ENCODE peak calls at places on chromosomes 2 and 18, in eight cellular contexts. One of them, this sample, is unnamed. For H3K4me1, the result is how much of the 10 kb centered on the place peaks cover.

GRCh38 chr2:38889575-38889974 is at the start of gene ARHGEF33:
- ATAC-seq in body of pancreas: no peak
- ATAC-seq in gastrocnemius medialis: no peak
- ATAC-seq in HCT116: no peak
- ATAC-seq in HepG2: no peak
- ATAC-seq in upper lobe of left lung: no peak
- ATAC-seq in heart left ventricle: no peak
- ATAC-seq in right lobe of liver: no peak
- ATAC-seq in this sample: no peak

GRCh38 chr2:230721712-230722111 is 9.1 kb downstream of the CAB39 start:
- ATAC-seq in gastrocnemius medialis: no peak
- ATAC-seq in heart left ventricle: no peak
- ATAC-seq in HepG2: no peak
- ATAC-seq in upper lobe of left lung: no peak
- ATAC-seq in body of pancreas: no peak
- ATAC-seq in HCT116: no peak
- ATAC-seq in right lobe of liver: no peak
- ATAC-seq in this sample: no peak

GRCh38 chr2:24814498-24814897 is 21.3 kb downstream of the CENPO start:
- ATAC-seq in HCT116: no peak
- ATAC-seq in heart left ventricle: no peak
- ATAC-seq in body of pancreas: no peak
- ATAC-seq in HepG2: no peak
- ATAC-seq in upper lobe of left lung: no peak
- ATAC-seq in right lobe of liver: no peak
- ATAC-seq in gastrocnemius medialis: no peak
- ATAC-seq in this sample: no peak

GRCh38 chr2:207974214-207974600 is 51.1 kb downstream of the PLEKHM3 start:
- ATAC-seq in right lobe of liver: peak
- ATAC-seq in HepG2: no peak
- ATAC-seq in upper lobe of left lung: peak
- ATAC-seq in heart left ventricle: no peak
- ATAC-seq in gastrocnemius medialis: no peak
- ATAC-seq in body of pancreas: no peak
- ATAC-seq in HCT116: no peak
- ATAC-seq in this sample: no peak

GRCh38 chr2:45814528-45814927 is 163.1 kb downstream of the PRKCE start:
- ATAC-seq in gastrocnemius medialis: peak
- ATAC-seq in HepG2: no peak
- ATAC-seq in heart left ventricle: peak
- ATAC-seq in HCT116: no peak
- ATAC-seq in right lobe of liver: no peak
- ATAC-seq in upper lobe of left lung: peak
- ATAC-seq in body of pancreas: no peak
- ATAC-seq in this sample: peak

GRCh38 chr2:223943135-223943534 is 2.0 kb downstream of the WDFY1 start:
- ATAC-seq in HepG2: no peak
- ATAC-seq in HCT116: no peak
- ATAC-seq in upper lobe of left lung: no peak
- ATAC-seq in right lobe of liver: no peak
- ATAC-seq in heart left ventricle: no peak
- ATAC-seq in body of pancreas: no peak
- ATAC-seq in gastrocnemius medialis: no peak
- ATAC-seq in this sample: no peak

GRCh38 chr2:112831956-112832567 is 4.5 kb downstream of the IL1B start:
- ATAC-seq in right lobe of liver: no peak
- ATAC-seq in heart left ventricle: no peak
- ATAC-seq in gastrocnemius medialis: no peak
- ATAC-seq in HCT116: no peak
- ATAC-seq in HepG2: no peak
- ATAC-seq in body of pancreas: no peak
- ATAC-seq in upper lobe of left lung: no peak
- ATAC-seq in this sample: no peak

GRCh38 chr2:100416397-100416938 is 1.0 kb downstream of the CHST10 start:
- ATAC-seq in gastrocnemius medialis: no peak
- ATAC-seq in heart left ventricle: peak
- ATAC-seq in upper lobe of left lung: no peak
- ATAC-seq in right lobe of liver: no peak
- ATAC-seq in HCT116: no peak
- ATAC-seq in HepG2: no peak
- ATAC-seq in body of pancreas: no peak
- ATAC-seq in this sample: no peak

GRCh38 chr2:30765876-30766470 is 41.3 kb downstream of the CAPN13 start:
- ATAC-seq in gastrocnemius medialis: no peak
- ATAC-seq in upper lobe of left lung: no peak
- ATAC-seq in HCT116: no peak
- ATAC-seq in HepG2: no peak
- ATAC-seq in body of pancreas: no peak
- ATAC-seq in heart left ventricle: no peak
- ATAC-seq in right lobe of liver: no peak
- ATAC-seq in this sample: no peak

GRCh38 chr2:129813404-129813803 is 166.1 kb upstream of the RAB6C start:
- ATAC-seq in gastrocnemius medialis: no peak
- ATAC-seq in heart left ventricle: no peak
- ATAC-seq in upper lobe of left lung: no peak
- ATAC-seq in HCT116: peak
- ATAC-seq in HepG2: peak
- ATAC-seq in body of pancreas: no peak
- ATAC-seq in right lobe of liver: no peak
- ATAC-seq in this sample: no peak

GRCh38 chr2:216474925-216475670 is 23.5 kb upstream of the RPL37A start:
- ATAC-seq in HepG2: no peak
- ATAC-seq in body of pancreas: no peak
- ATAC-seq in upper lobe of left lung: peak
- ATAC-seq in heart left ventricle: no peak
- ATAC-seq in right lobe of liver: peak
- ATAC-seq in HCT116: no peak
- ATAC-seq in gastrocnemius medialis: no peak
- ATAC-seq in this sample: no peak

GRCh38 chr18:36544036-36544725 is 246.7 kb downstream of the FHOD3 start:
- ATAC-seq in gastrocnemius medialis: peak
- ATAC-seq in HepG2: no peak
- ATAC-seq in right lobe of liver: no peak
- ATAC-seq in heart left ventricle: peak
- ATAC-seq in upper lobe of left lung: peak
- ATAC-seq in body of pancreas: peak
- ATAC-seq in HCT116: no peak
- ATAC-seq in this sample: peak

GRCh38 chr2:105750735-105751134 is 6.0 kb downstream of the NCK2 start:
- ATAC-seq in body of pancreas: no peak
- ATAC-seq in HCT116: no peak
- ATAC-seq in heart left ventricle: no peak
- ATAC-seq in gastrocnemius medialis: no peak
- ATAC-seq in upper lobe of left lung: no peak
- ATAC-seq in right lobe of liver: no peak
- ATAC-seq in HepG2: no peak
- ATAC-seq in this sample: no peak

GRCh38 chr18:38301621-38302020 is 736.0 kb upstream of the CELF4 start:
- ATAC-seq in heart left ventricle: no peak
- ATAC-seq in gastrocnemius medialis: no peak
- ATAC-seq in right lobe of liver: no peak
- ATAC-seq in HCT116: no peak
- ATAC-seq in HepG2: no peak
- ATAC-seq in body of pancreas: no peak
- ATAC-seq in upper lobe of left lung: no peak
- ATAC-seq in this sample: no peak

GRCh38 chr2:201260302-201260800 is at the start of gene CASP8:
- ATAC-seq in body of pancreas: no peak
- ATAC-seq in HCT116: no peak
- ATAC-seq in gastrocnemius medialis: no peak
- ATAC-seq in HepG2: peak
- ATAC-seq in heart left ventricle: no peak
- ATAC-seq in right lobe of liver: peak
- ATAC-seq in upper lobe of left lung: peak
- ATAC-seq in this sample: peak

GRCh38 chr2:28359222-28360065 is 33.2 kb upstream of the FOSL2 start:
- ATAC-seq in right lobe of liver: peak
- ATAC-seq in heart left ventricle: no peak
- ATAC-seq in body of pancreas: no peak
- ATAC-seq in upper lobe of left lung: peak
- ATAC-seq in HepG2: peak
- ATAC-seq in gastrocnemius medialis: no peak
- ATAC-seq in HCT116: peak
- ATAC-seq in this sample: no peak

GRCh38 chr2:7785700-7786099 is 868.5 kb downstream of the RNF144A start:
- ATAC-seq in heart left ventricle: no peak
- ATAC-seq in gastrocnemius medialis: no peak
- ATAC-seq in body of pancreas: no peak
- ATAC-seq in HepG2: no peak
- ATAC-seq in right lobe of liver: no peak
- ATAC-seq in HCT116: no peak
- ATAC-seq in upper lobe of left lung: no peak
- ATAC-seq in this sample: no peak

GRCh38 chr18:8996771-8997432 is 105.6 kb upstream of the NDUFV2 start:
- ATAC-seq in body of pancreas: peak
- ATAC-seq in upper lobe of left lung: peak
- ATAC-seq in HCT116: peak
- ATAC-seq in heart left ventricle: no peak
- ATAC-seq in HepG2: no peak
- ATAC-seq in gastrocnemius medialis: no peak
- ATAC-seq in right lobe of liver: no peak
- ATAC-seq in this sample: no peak

GRCh38 chr18:7755753-7756475 is 188.8 kb downstream of the PTPRM start:
- ATAC-seq in body of pancreas: peak
- ATAC-seq in HCT116: no peak
- ATAC-seq in gastrocnemius medialis: peak
- ATAC-seq in upper lobe of left lung: peak
- ATAC-seq in heart left ventricle: peak
- ATAC-seq in HepG2: peak
- ATAC-seq in right lobe of liver: peak
- ATAC-seq in this sample: peak

GRCh38 chr2:169107645-169108044 is 38.3 kb downstream of the DHRS9 start:
- ATAC-seq in gastrocnemius medialis: no peak
- ATAC-seq in body of pancreas: no peak
- ATAC-seq in upper lobe of left lung: no peak
- ATAC-seq in HepG2: no peak
- ATAC-seq in heart left ventricle: no peak
- ATAC-seq in HCT116: no peak
- ATAC-seq in right lobe of liver: peak
- ATAC-seq in this sample: no peak

GRCh38 chr2:229226372-229226771 is 44.7 kb downstream of the PID1 start:
- ATAC-seq in right lobe of liver: no peak
- ATAC-seq in heart left ventricle: peak
- ATAC-seq in upper lobe of left lung: peak
- ATAC-seq in HCT116: no peak
- ATAC-seq in body of pancreas: no peak
- ATAC-seq in HepG2: no peak
- ATAC-seq in gastrocnemius medialis: peak
- ATAC-seq in this sample: peak
- TF ChIP-seq POLR2A in right lobe of liver: no peak
- TF ChIP-seq POLR2A in heart left ventricle: no peak
- TF ChIP-seq POLR2A in upper lobe of left lung: no peak
- TF ChIP-seq POLR2A in HCT116: no peak
- TF ChIP-seq POLR2A in body of pancreas: no peak
- TF ChIP-seq POLR2A in HepG2: no peak
- TF ChIP-seq POLR2A in gastrocnemius medialis: no peak
- TF ChIP-seq POLR2A in this sample: no peak

GRCh38 chr2:159169187-159169586 is 117.3 kb downstream of the WDSUB1 start:
- ATAC-seq in upper lobe of left lung: no peak
- ATAC-seq in HCT116: no peak
- ATAC-seq in gastrocnemius medialis: no peak
- ATAC-seq in body of pancreas: no peak
- ATAC-seq in HepG2: no peak
- ATAC-seq in right lobe of liver: no peak
- ATAC-seq in heart left ventricle: no peak
- ATAC-seq in this sample: no peak

GRCh38 chr2:159164457-159164894 is 122.0 kb downstream of the WDSUB1 start:
- ATAC-seq in HCT116: no peak
- ATAC-seq in right lobe of liver: peak
- ATAC-seq in heart left ventricle: peak
- ATAC-seq in HepG2: no peak
- ATAC-seq in upper lobe of left lung: no peak
- ATAC-seq in gastrocnemius medialis: no peak
- ATAC-seq in body of pancreas: no peak
- ATAC-seq in this sample: no peak

GRCh38 chr2:159163935-159164334 is 122.6 kb downstream of the WDSUB1 start:
- ATAC-seq in HCT116: no peak
- ATAC-seq in HepG2: no peak
- ATAC-seq in gastrocnemius medialis: no peak
- ATAC-seq in right lobe of liver: no peak
- ATAC-seq in upper lobe of left lung: no peak
- ATAC-seq in body of pancreas: no peak
- ATAC-seq in heart left ventricle: no peak
- ATAC-seq in this sample: no peak

GRCh38 chr2:159168707-159169106 is 117.8 kb downstream of the WDSUB1 start:
- ATAC-seq in upper lobe of left lung: no peak
- ATAC-seq in right lobe of liver: no peak
- ATAC-seq in HCT116: no peak
- ATAC-seq in body of pancreas: peak
- ATAC-seq in gastrocnemius medialis: no peak
- ATAC-seq in heart left ventricle: no peak
- ATAC-seq in HepG2: peak
- ATAC-seq in this sample: no peak

GRCh38 chr2:159165065-159165464 is 121.4 kb downstream of the WDSUB1 start:
- ATAC-seq in upper lobe of left lung: no peak
- ATAC-seq in HepG2: no peak
- ATAC-seq in heart left ventricle: peak
- ATAC-seq in gastrocnemius medialis: no peak
- ATAC-seq in body of pancreas: no peak
- ATAC-seq in HCT116: no peak
- ATAC-seq in right lobe of liver: no peak
- ATAC-seq in this sample: no peak
- H3K4me1 ChIP-seq in upper lobe of left lung: under half
- H3K4me1 ChIP-seq in HepG2: under half
- H3K4me1 ChIP-seq in heart left ventricle: under half
- H3K4me1 ChIP-seq in gastrocnemius medialis: under half
- H3K4me1 ChIP-seq in body of pancreas: under half
- H3K4me1 ChIP-seq in HCT116: under half
- H3K4me1 ChIP-seq in right lobe of liver: under half
- H3K4me1 ChIP-seq in this sample: under half

GRCh38 chr18:22558945-22559385 is 141.2 kb upstream of the CTAGE1 start:
- ATAC-seq in HCT116: peak
- ATAC-seq in body of pancreas: peak
- ATAC-seq in HepG2: peak
- ATAC-seq in heart left ventricle: peak
- ATAC-seq in gastrocnemius medialis: no peak
- ATAC-seq in right lobe of liver: peak
- ATAC-seq in upper lobe of left lung: peak
- ATAC-seq in this sample: peak
- TF ChIP-seq POLR2A in HCT116: no peak
- TF ChIP-seq POLR2A in body of pancreas: no peak
- TF ChIP-seq POLR2A in HepG2: no peak
- TF ChIP-seq POLR2A in heart left ventricle: peak
- TF ChIP-seq POLR2A in gastrocnemius medialis: no peak
- TF ChIP-seq POLR2A in right lobe of liver: peak
- TF ChIP-seq POLR2A in upper lobe of left lung: no peak
- TF ChIP-seq POLR2A in this sample: no peak

GRCh38 chr2:120570546-120570945 is 165.1 kb upstream of the GLI2 start:
- ATAC-seq in gastrocnemius medialis: no peak
- ATAC-seq in heart left ventricle: no peak
- ATAC-seq in body of pancreas: no peak
- ATAC-seq in HepG2: no peak
- ATAC-seq in upper lobe of left lung: no peak
- ATAC-seq in HCT116: no peak
- ATAC-seq in right lobe of liver: no peak
- ATAC-seq in this sample: no peak
- H3K4me1 ChIP-seq in gastrocnemius medialis: under half
- H3K4me1 ChIP-seq in heart left ventricle: under half
- H3K4me1 ChIP-seq in body of pancreas: under half
- H3K4me1 ChIP-seq in HepG2: under half
- H3K4me1 ChIP-seq in upper lobe of left lung: under half
- H3K4me1 ChIP-seq in HCT116: under half
- H3K4me1 ChIP-seq in right lobe of liver: under half
- H3K4me1 ChIP-seq in this sample: under half